ENCODE peak calls at places on chromosomes 13 and 19, in five cellular contexts. F is stomach, W is breast epithelium, V is prostate gland, G is GM23338. D is an unnamed sample. For H3K4me1, the result is how much of the 10 kb centered on the place peaks cover.

GRCh38 chr13:26050568-26051230 is 1.1 kb downstream of the SHISA2 start:
- DNase-seq in F (peak), W (no peak), V (no peak), G (peak), D (no peak)

GRCh38 chr13:97568850-97569249 is 134.9 kb downstream of the RAP2A start:
- DNase-seq in F (peak), W (peak), V (no peak), G (no peak), D (no peak)

GRCh38 chr13:113814435-113814821 is 49.4 kb downstream of the GAS6 start:
- DNase-seq in F (no peak), W (no peak), V (no peak), G (no peak), D (peak)

GRCh38 chr19:20968092-20968491 is 45.0 kb downstream of the ZNF85 start:
- DNase-seq in F (no peak), W (no peak), V (no peak), G (no peak), D (no peak)

GRCh38 chr19:33273881-33274662 is 28.3 kb downstream of the CEBPA start:
- DNase-seq in F (peak), W (no peak), V (peak), G (no peak), D (peak)

GRCh38 chr19:45417151-45417550 is 6.6 kb downstream of the ERCC1 start:
- DNase-seq in F (no peak), W (no peak), V (no peak), G (no peak), D (no peak)

GRCh38 chr19:45079911-45080469 is 930 bp downstream of the GEMIN7 start:
- DNase-seq in F (peak), W (no peak), V (no peak), G (peak), D (no peak)

GRCh38 chr13:33279898-33280549 is 5.5 kb downstream of the STARD13 start:
- DNase-seq in F (no peak), W (peak), V (peak), G (no peak), D (no peak)

GRCh38 chr13:80454245-80454644 is 113.3 kb upstream of the SPRY2 start:
- DNase-seq in F (no peak), W (no peak), V (no peak), G (no peak), D (no peak)

GRCh38 chr13:30257433-30258099 is 49.8 kb downstream of the KATNAL1 start:
- DNase-seq in F (no peak), W (no peak), V (no peak), G (peak), D (no peak)

GRCh38 chr19:2428027-2428690 is 773 bp upstream of the TIMM13 start:
- DNase-seq in F (peak), W (peak), V (peak), G (peak), D (peak)

GRCh38 chr13:49183672-49184315 is 36.3 kb upstream of the MLNR start:
- DNase-seq in F (no peak), W (no peak), V (no peak), G (no peak), D (no peak)

DNA sequence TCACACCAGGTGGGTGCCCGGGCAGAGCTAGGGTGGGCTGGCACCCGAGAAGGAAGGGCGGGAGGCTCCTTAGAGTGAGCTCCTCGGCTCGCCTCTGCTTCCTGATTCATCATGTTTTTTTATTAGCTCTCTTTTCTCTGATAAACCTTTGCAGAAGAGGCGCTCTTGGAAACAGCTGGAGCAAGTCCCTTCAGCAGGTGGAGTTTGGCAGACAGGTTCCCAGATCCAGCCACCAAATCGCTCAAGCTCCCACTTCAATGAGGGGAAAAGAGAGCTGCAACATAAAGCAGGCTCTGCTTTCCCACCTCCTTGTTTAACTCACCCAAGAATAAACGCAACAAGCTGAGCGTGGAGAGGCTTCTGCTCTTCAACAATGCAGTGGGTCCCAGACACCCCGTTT is 244.8 kb downstream of the TSHZ3 start:
- DNase-seq in F (no peak), W (no peak), V (no peak), G (no peak), D (no peak)
- TF ChIP-seq POLR2AphosphoS5 in F (no peak), W (no peak), V (no peak), G (no peak), D (no peak)

DNA sequence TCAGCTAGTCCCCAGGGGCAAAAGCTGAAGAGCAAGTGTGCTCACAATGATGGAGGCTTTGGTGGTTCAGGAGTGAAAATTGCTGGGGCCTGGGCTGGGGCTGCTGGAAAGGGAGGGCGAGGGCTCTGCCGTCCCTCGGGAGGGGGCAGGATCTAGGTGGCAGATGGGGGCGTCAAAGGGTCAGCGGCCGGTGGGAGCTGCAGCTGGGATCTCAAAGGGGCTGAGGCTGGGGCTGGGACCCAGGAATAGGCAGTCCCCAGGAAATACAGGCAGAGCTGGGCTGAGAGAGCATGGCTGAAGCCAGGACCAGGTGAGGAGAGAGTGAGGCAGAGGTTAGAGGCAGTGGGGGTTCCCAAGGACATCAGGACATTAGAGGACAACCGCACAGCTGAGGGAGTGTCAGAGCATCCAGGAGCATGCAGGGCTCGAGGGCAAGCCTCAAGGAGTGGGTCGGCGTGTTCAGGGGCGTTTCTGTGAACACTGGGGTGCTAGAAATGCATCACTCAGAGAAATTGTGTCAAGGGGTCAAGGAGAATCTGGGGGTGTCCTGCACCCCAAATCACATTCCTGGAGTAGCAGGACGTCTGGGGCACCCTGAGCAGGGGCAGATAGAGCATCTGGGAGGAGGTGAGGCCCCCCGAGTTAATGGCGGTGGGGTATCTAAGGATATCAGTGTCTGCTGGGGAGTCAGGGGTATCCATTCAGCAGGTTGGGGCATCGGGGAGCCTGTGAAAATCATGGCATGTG is 1.2 kb upstream of the SYNE4 start:
- DNase-seq in F (no peak), W (no peak), V (no peak), G (no peak), D (no peak)
- H3K27ac ChIP-seq in F (peak), W (peak), V (peak), G (no peak), D (no peak)

DNA sequence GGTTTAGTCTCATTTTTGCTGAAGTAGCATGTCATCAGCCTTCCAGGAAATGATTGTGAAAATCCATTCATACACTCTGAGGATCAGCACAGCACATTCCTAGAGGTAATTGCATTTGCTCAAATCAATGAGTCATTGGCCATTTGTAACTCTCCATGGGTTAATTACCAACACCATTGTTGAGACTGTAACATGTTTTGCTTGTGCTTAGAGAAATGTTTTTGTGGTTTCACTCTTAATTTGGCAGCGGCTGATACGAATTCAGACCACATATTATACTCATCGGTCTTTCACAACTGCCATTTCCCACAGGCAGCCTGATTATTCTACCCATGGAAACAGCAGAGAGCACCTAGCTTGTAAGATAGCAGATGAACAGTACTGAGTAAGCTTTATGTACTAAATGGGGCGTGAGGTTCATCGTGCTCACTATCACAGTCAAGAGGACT is 110.3 kb downstream of the NHLRC3 start:
- DNase-seq in F (no peak), W (no peak), V (no peak), G (no peak), D (no peak)
- H3K4me1 ChIP-seq in F (under half), W (under half), V (under half), G (under half), D (under half)

GRCh38 chr19:19532806-19533701 is 4.3 kb downstream of the YJEFN3 start:
- DNase-seq in F (no peak), W (no peak), V (no peak), G (peak), D (no peak)

GRCh38 chr19:19530889-19531288 is 2.2 kb downstream of the YJEFN3 start:
- DNase-seq in F (no peak), W (no peak), V (no peak), G (no peak), D (no peak)

GRCh38 chr19:19533826-19534225 is 4.2 kb upstream of the CILP2 start:
- DNase-seq in F (no peak), W (no peak), V (no peak), G (peak), D (no peak)

GRCh38 chr19:19530423-19530804 is 1.7 kb downstream of the YJEFN3 start:
- DNase-seq in F (no peak), W (no peak), V (no peak), G (peak), D (no peak)

DNA sequence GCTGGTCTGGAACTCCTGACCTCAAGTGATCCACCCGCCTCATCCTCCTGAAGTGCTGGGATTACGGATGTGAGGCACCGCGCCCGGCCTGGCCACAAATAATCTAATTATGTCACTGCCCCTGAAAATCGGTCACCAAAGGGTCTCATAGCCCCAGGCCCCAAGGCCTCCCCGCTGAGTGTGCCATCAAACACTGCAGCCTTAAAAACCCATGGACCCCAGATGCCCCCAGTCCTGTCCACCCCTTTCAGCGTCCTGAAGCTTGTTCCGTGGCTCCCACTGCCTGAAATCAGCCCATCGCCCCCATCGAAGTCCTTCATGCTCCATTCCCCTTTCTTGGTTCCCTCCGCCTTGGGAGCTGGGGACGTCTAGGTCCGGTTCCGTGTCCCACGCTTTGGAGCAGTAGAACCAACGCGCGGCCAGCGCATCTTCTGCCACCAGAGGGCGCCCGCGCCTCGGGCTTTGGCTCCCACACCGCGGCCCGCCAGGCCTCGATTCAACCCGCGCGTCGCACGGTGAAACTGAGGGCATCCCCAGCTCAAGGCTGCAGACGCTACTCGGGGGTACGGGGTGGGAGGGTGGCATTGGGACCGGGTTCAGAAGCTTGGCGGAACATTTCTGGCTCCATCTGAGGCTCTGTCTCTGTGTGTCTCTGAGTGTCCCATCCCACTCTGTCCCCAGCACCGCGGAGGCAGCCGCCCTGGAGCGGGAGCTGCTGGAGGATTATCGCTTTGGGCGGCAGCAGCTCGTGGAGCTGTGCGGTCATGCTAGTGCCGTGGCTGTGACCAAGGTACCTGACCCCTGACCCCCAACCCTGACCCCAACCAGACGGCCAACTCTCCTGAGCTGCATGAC is 3.5 kb downstream of the YJEFN3 start:
- DNase-seq in F (peak), W (peak), V (peak), G (peak), D (peak)
- TF ChIP-seq POLR2AphosphoS5 in F (no peak), W (peak), V (peak), G (peak), D (peak)

GRCh38 chr13:67122251-67122650 is 107.9 kb downstream of the PCDH9 start:
- DNase-seq in F (no peak), W (no peak), V (no peak), G (no peak), D (no peak)
- H3K27ac ChIP-seq in F (no peak), W (no peak), V (no peak), G (no peak), D (no peak)

DNA sequence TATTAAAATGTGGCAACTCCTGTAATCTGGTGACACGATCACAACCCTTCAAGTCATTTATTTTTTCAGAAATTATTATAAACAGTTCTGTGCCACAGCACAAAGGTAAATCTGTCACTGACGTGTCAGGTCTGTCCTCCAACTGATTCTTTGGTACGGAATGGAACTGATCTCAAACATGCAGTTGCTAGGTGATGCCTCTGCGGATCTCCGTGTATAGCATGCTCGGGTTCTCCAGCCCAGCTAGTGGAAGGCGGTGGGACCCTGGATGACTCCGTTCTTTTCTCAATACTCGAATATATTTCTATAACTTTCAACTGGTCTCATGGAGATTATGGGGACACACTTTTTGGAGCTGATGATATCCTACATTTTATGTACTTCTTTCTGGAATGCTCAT is 11.0 kb downstream of the RANBP3 start:
- DNase-seq in F (no peak), W (no peak), V (no peak), G (no peak), D (no peak)
- H3K4me1 ChIP-seq in F (half or more), W (under half), V (under half), G (under half), D (half or more)

GRCh38 chr13:46595136-46595917 is 42.4 kb downstream of the LRCH1 start:
- DNase-seq in F (no peak), W (peak), V (peak), G (no peak), D (no peak)
- TF ChIP-seq POLR2AphosphoS5 in F (no peak), W (peak), V (peak), G (no peak), D (no peak)

DNA sequence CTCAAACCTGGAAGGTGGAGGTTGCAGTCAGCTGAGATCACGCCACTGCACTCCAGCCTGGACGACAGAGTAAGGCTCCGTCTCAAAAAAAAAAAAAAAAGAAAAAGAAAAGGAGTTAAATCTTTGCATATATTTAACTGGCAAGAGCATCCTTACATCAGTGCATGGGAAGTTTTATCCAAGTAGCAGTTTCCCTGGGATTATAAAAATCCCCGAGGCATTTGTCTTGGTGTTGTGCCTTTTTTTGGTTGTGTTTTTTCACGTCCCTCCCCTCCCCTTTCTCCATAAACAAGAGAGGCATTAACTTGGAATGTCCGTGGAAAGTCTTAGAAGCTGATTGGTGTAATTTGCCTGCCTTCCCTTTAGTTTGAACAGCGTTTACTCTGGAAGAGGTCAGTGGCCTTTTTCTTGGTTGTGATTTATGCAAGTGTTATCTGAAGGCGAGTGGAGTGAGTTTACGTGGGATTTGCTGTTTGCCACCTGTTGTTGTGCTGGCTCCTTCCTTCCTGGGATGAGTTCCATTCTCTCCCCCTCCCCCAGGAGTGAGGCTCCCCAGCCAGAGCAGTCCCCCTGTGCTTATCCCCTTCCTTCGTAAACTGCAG is 7.1 kb downstream of the ACTN4 start:
- DNase-seq in F (no peak), W (no peak), V (no peak), G (no peak), D (no peak)
- H3K27ac ChIP-seq in F (peak), W (peak), V (peak), G (peak), D (peak)

GRCh38 chr19:6228523-6229215 is 51.1 kb downstream of the MLLT1 start:
- DNase-seq in F (no peak), W (no peak), V (no peak), G (no peak), D (peak)

GRCh38 chr19:6230991-6231448 is 48.8 kb downstream of the MLLT1 start:
- DNase-seq in F (no peak), W (no peak), V (no peak), G (no peak), D (peak)

GRCh38 chr19:6229951-6230712 is 49.6 kb downstream of the MLLT1 start:
- DNase-seq in F (no peak), W (no peak), V (no peak), G (no peak), D (peak)

GRCh38 chr19:6227941-6228325 is 51.8 kb downstream of the MLLT1 start:
- DNase-seq in F (no peak), W (no peak), V (no peak), G (no peak), D (peak)

GRCh38 chr19:6229216-6229913 is 50.4 kb downstream of the MLLT1 start:
- DNase-seq in F (no peak), W (no peak), V (no peak), G (no peak), D (peak)
- H3K4me1 ChIP-seq in F (half or more), W (under half), V (under half), G (under half), D (under half)